ENCODE peak calls at places on chromosomes 1 and 21, in six cellular contexts. A, F, R, S, I and N are unnamed samples.

GRCh38 chr1:64950284-64950809 is 16.0 kb downstream of the JAK1 start:
- DNase-seq in S (no peak), I (no peak), F (no peak), R (no peak), A (no peak), N (no peak)

GRCh38 chr1:13228343-13228781 is 2.4 kb upstream of the PRAMEF18 start:
- DNase-seq in F (peak; percentile 63), A (peak; percentile 45), S (no peak), R (peak; percentile 37), I (peak; percentile 15), N (peak; percentile 38)

GRCh38 chr1:56877973-56878372 is 23.4 kb downstream of the C8A start:
- DNase-seq in F (no peak), R (no peak), A (no peak), I (no peak), S (no peak), N (no peak)

GRCh38 chr21:33229776-33230517 is at the start of gene IFNAR2:
- DNase-seq in I (peak; percentile 96), R (peak; percentile 74), F (peak; percentile 80), S (peak; percentile 91), A (peak; percentile 67), N (peak; percentile 95)

GRCh38 chr1:220887202-220887867 is 8.1 kb downstream of the HLX start:
- DNase-seq in F (no peak), I (no peak), S (peak; percentile 76), R (peak; percentile 39), A (no peak), N (no peak)

GRCh38 chr1:117147341-117147831 is 25.8 kb upstream of the TRIM45 start:
- DNase-seq in R (no peak), I (no peak), F (no peak), S (no peak), A (no peak), N (no peak)

GRCh38 chr1:23798662-23799142 is 1.9 kb downstream of the GALE start:
- DNase-seq in A (no peak), S (no peak), R (peak; percentile 65), I (no peak), F (no peak), N (no peak)

GRCh38 chr1:39104158-39105060 is 78.3 kb downstream of the NDUFS5 start:
- DNase-seq in I (no peak), A (peak; percentile 35), F (peak; percentile 49), R (peak; percentile 38), S (peak; percentile 79), N (no peak)

GRCh38 chr1:31981976-31982375 is 31.7 kb upstream of the KHDRBS1 start:
- DNase-seq in R (no peak), A (peak; percentile 33), F (no peak), S (no peak), I (no peak), N (no peak)

GRCh38 chr1:211329764-211330201 is 3.1 kb downstream of the TRAF5 start:
- DNase-seq in R (no peak), F (no peak), A (no peak), S (no peak), I (peak; percentile 51), N (peak; percentile 46)

GRCh38 chr1:32464716-32465540 is at the start of gene ZBTB8B:
- DNase-seq in I (peak; percentile 74), S (peak; percentile 98), R (peak; percentile 75), A (peak; percentile 83), F (peak; percentile 93), N (peak; percentile 56)

GRCh38 chr1:72100766-72101165 is 181.6 kb downstream of the NEGR1 start:
- DNase-seq in R (no peak), F (no peak), S (peak; percentile 40), A (no peak), I (no peak), N (no peak)

GRCh38 chr1:214448536-214448935 is 102.9 kb downstream of the PTPN14 start:
- DNase-seq in F (no peak), I (no peak), R (no peak), A (no peak), S (no peak), N (no peak)
- TF ChIP-seq CTCF in F (no peak), I (no peak), R (no peak), A (no peak), S (no peak), N (no peak)

GRCh38 chr1:164596149-164596548 is 37.2 kb downstream of the PBX1 start:
- DNase-seq in S (no peak), R (no peak), I (no peak), F (no peak), A (no peak), N (no peak)
- TF ChIP-seq CTCF in S (no peak), R (no peak), I (no peak), F (no peak), A (no peak), N (no peak)

DNA sequence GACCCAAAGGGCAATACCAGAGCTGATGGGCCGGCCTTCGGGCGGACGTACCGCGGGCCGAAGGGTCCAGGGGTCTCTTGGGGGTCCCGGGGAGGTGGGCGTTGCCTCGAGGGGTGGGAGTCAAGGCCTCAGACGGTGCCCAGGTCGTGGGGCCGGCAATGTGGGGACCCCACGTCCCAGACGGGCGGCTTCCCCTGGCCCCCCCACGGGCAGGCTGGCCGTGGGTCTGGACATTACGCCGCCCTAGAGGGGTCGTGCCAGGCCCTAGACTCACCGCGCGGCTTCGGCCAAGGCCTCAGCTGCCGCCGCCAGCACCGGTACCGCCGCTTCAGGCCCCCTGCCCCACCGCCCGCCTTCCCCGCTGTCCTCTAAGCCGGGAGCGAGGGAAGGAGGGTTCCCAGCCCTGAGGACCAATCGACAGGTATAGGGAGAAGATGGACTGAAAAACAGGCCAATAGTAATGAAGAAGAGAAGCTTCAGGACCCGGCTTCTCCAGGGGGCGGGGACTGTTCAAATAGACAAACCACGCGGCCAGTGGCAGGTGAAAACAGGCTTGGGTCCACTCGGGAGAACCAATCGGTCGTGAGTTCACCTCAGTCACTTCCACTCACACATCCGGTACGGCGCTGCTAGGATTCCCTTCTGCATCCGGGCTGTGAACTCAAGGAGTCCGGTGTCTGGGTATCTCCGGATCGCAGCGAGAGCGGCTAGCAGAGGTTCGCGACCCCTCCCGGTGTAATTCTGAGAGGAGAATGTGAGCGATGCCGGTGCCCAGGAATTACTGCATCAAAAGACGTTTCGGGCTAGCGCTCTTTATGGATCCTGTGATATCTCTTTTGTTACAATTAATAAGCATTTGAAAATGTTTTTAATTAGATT is at the start of gene MTOR:
- DNase-seq in S (peak; percentile 100), I (peak; percentile 98), A (peak; percentile 99), R (peak; percentile 98), F (peak; percentile 100), N (peak; percentile 98)
- TF ChIP-seq CTCF in S (peak; percentile 33), I (no peak), A (peak; percentile 41), R (no peak), F (no peak), N (no peak)

GRCh38 chr1:243597383-243597782 is 252.7 kb downstream of the AKT3 start:
- DNase-seq in A (no peak), I (no peak), S (no peak), F (no peak), R (no peak), N (no peak)
- TF ChIP-seq CTCF in A (no peak), I (no peak), S (no peak), F (no peak), R (no peak), N (no peak)

DNA sequence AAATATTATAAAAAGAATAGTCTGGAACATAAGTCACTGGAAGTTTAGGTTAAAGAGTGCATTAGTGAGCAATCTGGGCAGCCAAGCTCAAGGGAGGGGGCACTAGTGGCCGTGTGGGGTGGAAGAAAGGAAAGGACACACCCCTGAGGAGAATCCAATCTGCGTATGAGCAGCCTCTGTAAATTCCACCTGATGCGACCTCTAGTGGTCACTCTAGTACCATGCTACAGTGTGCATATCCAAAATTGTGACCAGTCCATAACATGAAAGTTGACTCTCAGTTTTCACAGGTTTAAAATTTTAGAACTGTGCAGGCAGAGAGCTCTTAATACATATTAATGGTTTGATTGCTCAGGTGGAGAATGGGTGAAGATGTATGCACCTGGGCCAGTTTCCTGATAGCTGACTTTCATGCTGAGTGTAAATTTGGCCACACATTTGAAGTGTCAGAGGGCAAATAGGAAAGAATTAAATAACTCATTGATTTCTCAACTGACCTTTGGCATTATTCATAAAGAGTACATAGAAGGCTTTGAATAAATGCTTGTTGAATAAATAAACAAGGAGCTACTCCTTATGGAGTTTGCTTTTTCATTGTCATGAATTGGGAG is 105.9 kb upstream of the C21orf91 start:
- DNase-seq in I (peak; percentile 69), S (peak; percentile 83), F (peak; percentile 83), R (peak; percentile 55), A (peak; percentile 83), N (peak; percentile 69)
- TF ChIP-seq CTCF in I (peak; percentile 83), S (peak; percentile 89), F (peak; percentile 86), R (peak; percentile 78), A (peak; percentile 94), N (peak; percentile 88)

GRCh38 chr1:193110246-193110645 is 5.0 kb upstream of the GLRX2 start:
- DNase-seq in I (no peak), R (no peak), A (no peak), S (no peak), F (no peak), N (no peak)
- TF ChIP-seq CTCF in I (no peak), R (no peak), A (no peak), S (no peak), F (no peak), N (no peak)

DNA sequence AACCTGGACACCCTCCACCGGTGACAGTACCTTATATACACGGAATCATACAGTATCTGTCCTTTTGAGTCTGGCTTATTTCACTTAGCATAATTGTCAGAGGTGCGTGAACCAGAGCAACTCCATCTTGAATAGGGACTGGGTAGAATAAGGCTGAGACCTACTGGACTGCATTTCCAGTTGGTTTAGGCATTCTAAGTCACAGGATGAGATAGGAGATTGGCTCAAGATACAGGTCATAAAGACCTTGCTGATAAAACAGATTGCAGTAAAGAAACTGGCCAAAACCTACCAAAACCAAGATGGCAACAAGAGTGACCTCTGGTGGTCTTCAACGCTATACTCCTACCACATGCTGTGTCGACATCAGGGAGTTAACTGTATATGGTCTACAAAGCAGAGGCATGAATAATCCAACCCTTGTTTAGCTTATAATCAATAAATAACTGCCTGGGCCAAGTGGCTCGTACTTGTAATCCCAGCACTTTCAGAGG is 1.4 kb upstream of the FDPS start:
- DNase-seq in F (no peak), I (no peak), R (no peak), S (peak; percentile 69), A (peak; percentile 46), N (no peak)
- TF ChIP-seq CTCF in F (no peak), I (no peak), R (no peak), S (peak; percentile 52), A (peak; percentile 45), N (peak; percentile 33)

GRCh38 chr1:9827558-9828185 is 3.9 kb upstream of the CLSTN1 start:
- DNase-seq in F (no peak), S (no peak), A (no peak), I (no peak), R (no peak), N (peak; percentile 19)
- TF ChIP-seq CTCF in F (no peak), S (peak; percentile 49), A (peak; percentile 39), I (no peak), R (no peak), N (no peak)

DNA sequence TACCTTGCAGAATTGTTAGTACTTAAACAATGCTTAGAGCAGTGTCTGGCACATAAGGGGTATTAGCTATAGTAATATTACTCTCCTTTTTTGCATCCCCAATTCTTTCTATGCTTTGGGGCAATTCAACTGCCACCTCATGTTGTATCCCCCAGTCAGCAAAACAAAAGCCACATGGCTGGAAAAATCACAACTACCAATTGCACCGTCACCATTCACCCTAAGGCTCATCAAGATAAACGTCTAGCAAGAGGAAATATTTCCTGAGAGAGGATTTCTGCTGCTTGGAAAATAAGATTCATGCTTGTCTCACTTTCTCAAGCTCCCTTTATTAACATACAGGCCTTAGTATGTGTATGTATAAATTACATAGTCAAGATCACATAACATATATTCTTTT is 12.1 kb upstream of the TLR5 start:
- DNase-seq in F (no peak), S (no peak), R (no peak), A (no peak), I (no peak), N (no peak)
- TF ChIP-seq CTCF in F (no peak), S (no peak), R (no peak), A (no peak), I (no peak), N (no peak)